ENCODE peak calls at places on chromosomes 2 and 18, in seven cellular contexts. M is GM23248, Y is HCT116, H is GM23338, F is hepatocyte, J is neural progenitor cell, K is PC-3. O is an unnamed sample.

GRCh38 chr18:59792353-59792752 is 95.1 kb upstream of the CCBE1 start:
- DNase-seq in M (no peak), Y (no peak), H (no peak), F (no peak), J (no peak), K (no peak), O (no peak)

GRCh38 chr18:57981629-57982028 is 62.4 kb upstream of the NEDD4L start:
- DNase-seq in M (no peak), Y (no peak), H (no peak), F (no peak), J (no peak), K (no peak), O (no peak)

GRCh38 chr2:197813093-197813787 is 8.8 kb downstream of the PLCL1 start:
- DNase-seq in M (peak; percentile 79), Y (peak; percentile 12), H (peak; percentile 50), F (peak; percentile 37), J (no peak), K (peak; percentile 67), O (no peak)

GRCh38 chr2:64267699-64268098 is 123.5 kb upstream of the PELI1 start:
- DNase-seq in M (no peak), Y (no peak), H (peak; percentile 84), F (no peak), J (peak; percentile 19), K (no peak), O (no peak)

GRCh38 chr2:158797963-158798700 is 3.0 kb downstream of the DAPL1 start:
- DNase-seq in M (peak; percentile 71), Y (no peak), H (no peak), F (no peak), J (no peak), K (no peak), O (no peak)

GRCh38 chr2:16290311-16291020 is 350.1 kb downstream of the MYCN start:
- DNase-seq in M (no peak), Y (no peak), H (no peak), F (no peak), J (no peak), K (no peak), O (no peak)

GRCh38 chr2:182866461-182867369 is at the start of gene FRZB:
- DNase-seq in M (peak; percentile 71), Y (no peak), H (peak; percentile 81), F (peak; percentile 77), J (peak; percentile 91), K (peak; percentile 16), O (no peak)

GRCh38 chr2:27831279-27832050 is 58.7 kb downstream of the RBKS start:
- DNase-seq in M (peak; percentile 25), Y (no peak), H (no peak), F (no peak), J (no peak), K (no peak), O (no peak)

GRCh38 chr2:201267278-201268030 is 7.1 kb downstream of the CASP8 start:
- DNase-seq in M (no peak), Y (no peak), H (no peak), F (no peak), J (no peak), K (no peak), O (no peak)

GRCh38 chr2:241270531-241270930 is 44.9 kb downstream of the HDLBP start:
- DNase-seq in M (peak; percentile 59), Y (no peak), H (no peak), F (no peak), J (no peak), K (no peak), O (no peak)
- TF ChIP-seq EZH2 in M (no peak), Y (no peak), H (no peak), F (no peak), J (no peak), K (no peak), O (no peak)

GRCh38 chr2:215811003-215811402 is 202.3 kb downstream of the MREG start:
- DNase-seq in M (no peak), Y (no peak), H (no peak), F (no peak), J (no peak), K (no peak), O (no peak)

GRCh38 chr2:215816424-215816823 is 196.9 kb downstream of the MREG start:
- DNase-seq in M (no peak), Y (no peak), H (no peak), F (no peak), J (no peak), K (no peak), O (no peak)

GRCh38 chr2:215815960-215816359 is 197.4 kb downstream of the MREG start:
- DNase-seq in M (no peak), Y (no peak), H (no peak), F (no peak), J (no peak), K (no peak), O (no peak)

GRCh38 chr2:215811409-215812355 is 201.7 kb downstream of the MREG start:
- DNase-seq in M (no peak), Y (no peak), H (no peak), F (no peak), J (no peak), K (no peak), O (peak; percentile 79)

GRCh38 chr2:215812966-215813365 is 200.4 kb downstream of the MREG start:
- DNase-seq in M (peak; percentile 70), Y (no peak), H (no peak), F (no peak), J (no peak), K (peak; percentile 66), O (no peak)
- TF ChIP-seq EZH2phosphoT487 in M (no peak), Y (no peak), H (no peak), F (no peak), J (no peak), K (no peak), O (no peak)

DNA sequence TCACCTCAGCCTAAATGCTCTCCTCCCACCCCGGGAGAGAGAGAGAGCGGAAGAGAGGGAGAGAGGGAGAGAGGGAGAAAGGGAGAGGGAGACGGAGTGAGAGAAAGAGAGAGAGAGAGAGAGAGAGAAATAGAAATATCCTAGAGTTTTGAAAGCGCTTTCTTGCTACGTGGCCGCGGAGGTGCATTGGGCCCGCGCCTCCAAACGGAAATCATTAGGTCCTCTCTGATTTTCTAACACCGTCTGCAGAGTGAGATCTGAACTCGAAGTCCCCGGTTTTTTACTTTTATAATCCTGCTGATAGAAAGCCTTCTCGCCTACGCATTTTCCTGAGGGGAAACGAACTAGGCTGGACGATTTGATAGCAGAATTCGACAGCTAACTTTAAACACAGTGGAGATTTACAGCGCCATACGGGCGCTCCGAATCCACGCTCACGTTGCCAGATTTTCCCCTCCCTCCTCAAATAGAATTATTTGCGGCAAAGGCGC is 912 bp upstream of the EVX2 start:
- DNase-seq in M (peak; percentile 50), Y (no peak), H (peak; percentile 50), F (no peak), J (no peak), K (no peak), O (no peak)
- TF ChIP-seq EZH2 in M (peak; percentile 96), Y (no peak), H (peak; percentile 88), F (peak; percentile 80), J (peak; percentile 57), K (no peak), O (no peak)

DNA sequence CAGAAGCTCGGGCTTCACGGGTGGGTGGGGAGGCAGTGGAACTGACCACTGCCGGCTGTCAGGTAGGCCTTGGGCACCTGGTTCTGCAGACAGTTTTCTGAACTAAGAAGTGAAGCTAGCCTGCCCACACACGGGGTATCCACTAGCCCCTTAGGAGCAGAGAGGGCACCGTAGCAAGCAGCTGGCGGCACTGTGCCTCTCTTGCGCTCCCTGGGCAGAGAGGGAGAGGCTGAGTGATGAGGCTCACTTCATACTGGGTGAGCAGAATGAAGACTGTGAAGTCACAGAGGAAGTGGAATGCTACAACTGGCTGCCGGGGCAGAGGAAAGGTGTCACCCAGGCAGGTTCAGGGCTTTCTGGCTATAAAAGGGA is 753 bp downstream of the ITPRIPL1 start:
- DNase-seq in M (no peak), Y (no peak), H (no peak), F (no peak), J (no peak), K (no peak), O (peak; percentile 39)
- TF ChIP-seq EZH2phosphoT487 in M (no peak), Y (no peak), H (no peak), F (no peak), J (no peak), K (no peak), O (no peak)

GRCh38 chr2:168443818-168444217 is 12.3 kb upstream of the CERS6 start:
- DNase-seq in M (no peak), Y (no peak), H (no peak), F (no peak), J (no peak), K (peak; percentile 17), O (no peak)

GRCh38 chr2:168449419-168449818 is 6.7 kb upstream of the CERS6 start:
- DNase-seq in M (no peak), Y (no peak), H (no peak), F (no peak), J (no peak), K (no peak), O (no peak)

GRCh38 chr2:168448980-168449379 is 7.1 kb upstream of the CERS6 start:
- DNase-seq in M (no peak), Y (no peak), H (no peak), F (no peak), J (no peak), K (no peak), O (no peak)

GRCh38 chr2:168450171-168450570 is 5.9 kb upstream of the CERS6 start:
- DNase-seq in M (no peak), Y (no peak), H (no peak), F (no peak), J (no peak), K (no peak), O (no peak)

DNA sequence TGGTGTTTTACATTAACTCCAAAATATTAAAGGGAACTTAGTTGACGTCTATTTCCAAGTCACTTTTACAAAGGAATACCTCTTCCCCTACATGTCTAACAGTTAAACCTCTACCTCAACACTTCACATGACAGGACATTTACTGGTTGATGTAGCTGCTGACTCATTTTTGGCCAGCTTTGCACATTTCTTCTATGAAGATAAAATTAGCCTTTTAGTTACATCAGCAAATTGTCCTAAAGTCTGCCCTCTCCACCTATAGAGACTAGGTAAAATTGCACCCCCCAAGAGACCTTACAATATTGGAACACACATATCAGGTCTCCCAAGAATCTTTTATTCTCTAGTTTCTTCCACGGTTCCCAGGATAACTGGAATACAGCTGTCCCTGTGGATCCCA is 10.1 kb upstream of the CERS6 start:
- DNase-seq in M (no peak), Y (no peak), H (no peak), F (no peak), J (no peak), K (no peak), O (no peak)
- TF ChIP-seq EZH2 in M (no peak), Y (no peak), H (no peak), F (no peak), J (no peak), K (no peak), O (no peak)

DNA sequence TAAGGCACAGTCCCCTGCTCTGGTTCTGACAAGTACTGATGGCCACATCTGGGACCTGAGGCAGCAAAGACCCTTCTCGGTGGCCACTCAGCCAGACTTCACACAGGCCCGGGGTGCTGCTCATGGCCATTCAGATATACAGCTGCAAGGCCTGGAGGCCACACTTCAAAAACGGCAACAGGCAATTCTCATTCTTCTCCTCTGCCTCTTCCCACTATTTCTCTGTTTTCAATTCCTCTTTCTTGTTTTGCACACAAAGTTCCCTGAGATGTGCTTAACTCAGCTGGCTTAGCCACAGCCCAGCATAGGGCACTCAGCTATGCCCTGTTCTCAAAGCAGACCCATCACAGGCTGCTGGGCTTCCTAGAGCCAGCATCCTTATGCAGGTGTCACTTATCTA is 29.9 kb downstream of the PTPN18 start:
- DNase-seq in M (no peak), Y (no peak), H (no peak), F (no peak), J (no peak), K (no peak), O (peak; percentile 53)
- TF ChIP-seq EZH2phosphoT487 in M (no peak), Y (no peak), H (no peak), F (no peak), J (no peak), K (no peak), O (no peak)

GRCh38 chr2:74513605-74514367 is 464 bp upstream of the TLX2 start:
- DNase-seq in M (peak; percentile 45), Y (no peak), H (peak; percentile 65), F (no peak), J (peak; percentile 54), K (peak; percentile 49), O (no peak)
- TF ChIP-seq EZH2 in M (peak; percentile 94), Y (no peak), H (peak; percentile 92), F (peak; percentile 76), J (peak; percentile 74), K (no peak), O (peak; percentile 25)